ENCODE peak calls at places on chromosomes 3 and 15, in six cellular contexts. R is cardiac muscle cell, E is IMR-90, N is mammary epithelial cell, I is NCI-H524 treated with DMSO at 0.1 percent for 48 hours, Y is H9. T is an unnamed sample.

GRCh38 chr3:47705391-47705790 is 76.3 kb downstream of the SMARCC1 start:
- DNase-seq in R (no peak), E (no peak), N (no peak), I (no peak), Y (no peak), T (no peak)

GRCh38 chr15:34716111-34716510 is 38.7 kb downstream of the GJD2 start:
- DNase-seq in R (no peak), E (no peak), N (no peak), I (no peak), Y (no peak), T (no peak)

GRCh38 chr15:33074942-33075341 is 119.6 kb downstream of the FMN1 start:
- DNase-seq in R (no peak), E (no peak), N (peak), I (no peak), Y (peak), T (no peak)

GRCh38 chr3:111473550-111473949 is 68.4 kb upstream of the CD96 start:
- DNase-seq in R (peak), E (no peak), N (no peak), I (no peak), Y (peak), T (no peak)

GRCh38 chr3:115381573-115381912 is 234.5 kb upstream of the ZBTB20 start:
- DNase-seq in R (peak), E (no peak), N (no peak), I (no peak), Y (no peak), T (no peak)

GRCh38 chr3:127525373-127525772 is 65.2 kb downstream of the TPRA1 start:
- DNase-seq in R (peak), E (peak), N (peak), I (no peak), Y (no peak), T (no peak)

GRCh38 chr3:189964623-189965022 is 156.1 kb downstream of the P3H2 start:
- DNase-seq in R (no peak), E (no peak), N (no peak), I (no peak), Y (no peak), T (no peak)

GRCh38 chr3:23667536-23668429 is 138.0 kb upstream of the UBE2E1 start:
- DNase-seq in R (no peak), E (peak), N (peak), I (no peak), Y (no peak), T (no peak)

GRCh38 chr3:139534992-139535879 is 4.3 kb downstream of the RBP1 start:
- DNase-seq in R (peak), E (peak), N (peak), I (peak), Y (peak), T (no peak)

GRCh38 chr15:64460737-64461576 is 579 bp downstream of the ZNF609 start:
- DNase-seq in R (peak), E (peak), N (peak), I (no peak), Y (peak), T (no peak)

GRCh38 chr15:31516874-31517273 is 190.2 kb downstream of the KLF13 start:
- DNase-seq in R (no peak), E (no peak), N (no peak), I (no peak), Y (no peak), T (no peak)

GRCh38 chr3:15859507-15860013 is 61.8 kb upstream of the ANKRD28 start:
- DNase-seq in R (peak), E (peak), N (peak), I (peak), Y (peak), T (peak)

GRCh38 chr3:194396897-194397756 is 1.9 kb downstream of the GP5 start:
- DNase-seq in R (peak), E (no peak), N (no peak), I (peak), Y (peak), T (no peak)

GRCh38 chr15:34699968-34700640 is 54.7 kb downstream of the GJD2 start:
- DNase-seq in R (peak), E (no peak), N (no peak), I (no peak), Y (no peak), T (no peak)